ENCODE peak calls at places on chromosomes 11 and 22, in four cellular contexts. B is A549, U is uterus, H is astrocyte of the spinal cord. S is an unnamed sample.

GRCh38 chr11:5364214-5364613 is 12.9 kb downstream of the OR51B6 start:
- DNase-seq in B (no peak), U (no peak), H (peak), S (peak)

GRCh38 chr11:70270104-70270876 is at the start of gene PPFIA1:
- DNase-seq in B (peak), U (peak), H (peak), S (peak)

GRCh38 chr11:114281388-114281956 is 14.7 kb upstream of the NNMT start:
- DNase-seq in B (no peak), U (no peak), H (no peak), S (no peak)

GRCh38 chr11:68373810-68374501 is 61.6 kb downstream of the LRP5 start:
- DNase-seq in B (no peak), U (no peak), H (peak), S (peak)

GRCh38 chr11:80362578-80362977 is 921.7 kb upstream of the TENM4 start:
- DNase-seq in B (no peak), U (no peak), H (no peak), S (peak)

GRCh38 chr11:88320149-88320559 is 17.4 kb downstream of the CTSC start:
- DNase-seq in B (no peak), U (no peak), H (peak), S (peak)

GRCh38 chr22:40560551-40560950 is 76.0 kb downstream of the MRTFA start:
- DNase-seq in B (no peak), U (no peak), H (peak), S (peak)

GRCh38 chr11:196786-197731 is 4.2 kb downstream of the SCGB1C1 start:
- DNase-seq in B (no peak), U (no peak), H (no peak), S (no peak)

GRCh38 chr22:46042786-46043185 is 65.8 kb upstream of the WNT7B start:
- DNase-seq in B (no peak), U (peak), H (no peak), S (no peak)

DNA sequence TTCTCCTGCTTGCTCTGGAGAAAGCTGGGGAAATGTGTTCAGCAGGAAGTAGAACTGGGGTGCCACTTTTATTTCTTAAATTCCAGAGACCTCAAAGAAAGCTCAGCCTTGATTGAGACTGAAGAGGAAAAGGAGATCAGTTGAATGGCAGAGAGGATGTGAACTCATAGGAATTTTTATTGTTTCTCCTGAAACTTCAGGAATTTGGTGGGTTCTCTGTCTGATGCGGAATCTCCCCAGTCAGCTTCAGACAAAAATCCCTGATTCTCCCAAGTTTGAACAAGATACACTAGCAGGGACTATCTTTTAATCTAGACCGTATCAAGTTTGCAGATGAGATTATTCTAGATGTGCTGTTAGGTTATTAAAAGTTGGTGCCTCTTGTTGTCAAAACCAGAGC is 23.0 kb downstream of the EHF start:
- DNase-seq in B (no peak), U (no peak), H (no peak), S (no peak)
- H3K4me3 ChIP-seq in B (no peak), U (no peak), H (no peak), S (no peak)

GRCh38 chr22:31036671-31037550 is 44.2 kb upstream of the SMTN start:
- DNase-seq in B (no peak), U (peak), H (no peak), S (no peak)
- TF ChIP-seq CTCF in B (peak), U (no peak), H (no peak), S (no peak)

GRCh38 chr11:89487016-89487415 is 4.2 kb downstream of the NOX4 start:
- DNase-seq in B (no peak), U (no peak), H (peak), S (peak)

GRCh38 chr11:89489930-89490329 is 1.2 kb downstream of the NOX4 start:
- DNase-seq in B (no peak), U (no peak), H (peak), S (no peak)

GRCh38 chr11:89495951-89496350 is 4.8 kb upstream of the NOX4 start:
- DNase-seq in B (no peak), U (peak), H (peak), S (peak)

GRCh38 chr11:89491141-89491690 is at the start of gene NOX4:
- DNase-seq in B (no peak), U (peak), H (peak), S (peak)
- H3K4me3 ChIP-seq in B (no peak), U (peak), H (peak), S (peak)

DNA sequence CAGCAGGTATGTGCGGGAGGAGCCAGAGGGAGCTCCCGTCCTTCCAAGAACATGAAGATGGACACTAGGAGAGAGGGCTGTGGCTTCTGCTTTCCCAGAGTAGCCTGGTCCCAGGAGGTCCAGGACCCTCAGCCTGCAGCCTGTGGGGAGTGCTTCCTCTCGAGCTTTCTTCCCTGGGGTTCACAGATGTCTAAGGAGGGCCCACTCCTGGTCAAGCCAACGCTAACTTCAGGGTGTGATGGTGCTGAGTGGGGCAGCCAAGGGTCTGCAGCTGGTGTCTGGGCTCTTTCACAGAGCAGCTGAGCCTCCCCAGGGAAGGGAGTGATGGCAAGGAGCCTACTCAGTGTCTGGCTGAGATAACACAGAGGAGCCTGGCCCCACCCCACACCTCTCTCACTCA is 3.3 kb downstream of the POU2F3 start:
- DNase-seq in B (no peak), U (no peak), H (no peak), S (no peak)
- TF ChIP-seq CTCF in B (no peak), U (no peak), H (no peak), S (no peak)

DNA sequence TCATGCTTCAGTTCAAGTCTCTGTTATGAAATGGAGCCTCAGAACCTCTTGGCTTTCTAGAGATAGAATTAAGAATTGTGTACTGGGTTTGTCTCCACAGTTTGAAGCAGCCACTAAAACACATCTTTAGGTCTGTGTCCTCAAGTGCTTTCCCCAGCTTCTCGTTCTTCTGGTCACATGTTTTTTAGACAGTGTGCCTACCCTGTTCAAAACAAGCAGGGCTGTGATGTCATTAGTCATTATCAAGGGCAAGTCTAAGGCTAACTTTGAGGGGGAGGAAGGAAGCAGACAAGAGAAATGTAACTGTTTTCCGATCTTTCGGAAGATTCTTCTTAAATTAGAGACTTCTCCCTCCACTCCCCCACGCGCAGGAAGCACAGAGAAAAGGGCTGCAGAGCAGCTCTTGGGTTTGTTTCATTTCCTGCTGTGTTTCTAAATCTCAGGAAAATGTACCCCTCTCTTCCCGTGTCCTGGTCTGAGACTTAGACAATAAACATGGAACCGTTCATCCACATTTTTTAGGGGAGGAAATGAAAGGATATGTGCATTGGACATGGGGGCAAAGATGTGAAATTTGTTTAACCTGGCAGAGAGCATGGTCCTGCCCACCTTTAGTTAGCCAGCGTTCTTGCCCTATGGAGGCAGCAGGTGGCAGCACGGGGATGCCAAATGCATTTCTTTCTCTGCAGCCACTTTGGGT is 3.1 kb downstream of the AKIP1 start:
- DNase-seq in B (peak), U (peak), H (peak), S (peak)
- H3K4me3 ChIP-seq in B (no peak), U (no peak), H (peak), S (peak)

GRCh38 chr22:21593406-21594232 is 26.1 kb downstream of the UBE2L3 start:
- DNase-seq in B (peak), U (no peak), H (no peak), S (no peak)
- TF ChIP-seq CTCF in B (peak), U (no peak), H (peak), S (peak)

GRCh38 chr11:84437129-84438123 is 1151.3 kb upstream of the CCDC90B start:
- DNase-seq in B (no peak), U (no peak), H (no peak), S (no peak)
- H3K4me3 ChIP-seq in B (no peak), U (no peak), H (peak), S (no peak)

DNA sequence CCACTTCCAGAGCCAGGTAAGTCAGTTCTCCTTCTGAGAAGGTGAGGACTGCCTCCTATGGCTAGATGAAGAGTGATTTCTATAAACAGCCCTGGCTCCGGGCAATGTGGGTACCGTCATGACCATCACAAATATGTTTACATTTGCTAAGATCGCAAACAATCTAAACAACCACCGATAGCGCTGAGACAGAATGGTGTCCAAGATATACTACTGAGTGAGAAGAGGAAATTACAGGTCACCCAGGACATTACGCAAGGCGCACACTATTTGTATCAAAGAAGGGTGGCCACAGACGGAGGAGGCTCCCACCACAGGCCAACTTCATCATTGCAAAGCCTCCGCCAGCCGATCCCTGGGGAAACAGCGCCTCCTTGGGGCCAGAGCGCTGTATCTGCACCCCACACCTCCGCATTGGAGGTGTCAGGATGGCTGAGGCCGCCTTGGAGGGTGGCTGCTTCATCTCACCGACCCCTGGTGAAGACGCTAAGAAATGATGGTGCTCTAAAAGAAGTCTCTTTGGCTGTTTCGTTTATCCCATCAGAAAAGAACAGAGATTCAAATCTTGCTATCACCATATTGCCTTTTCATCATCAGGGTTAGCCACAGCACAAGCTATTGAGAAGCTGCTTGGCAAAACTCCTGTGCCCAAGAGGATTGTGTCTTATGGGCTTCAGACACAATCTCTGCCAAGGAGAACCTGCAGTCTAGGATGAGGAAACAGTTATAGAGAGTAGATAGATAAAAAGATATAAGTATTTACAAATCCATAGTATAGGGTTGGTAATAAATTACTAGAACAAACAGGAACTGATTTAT is 12.3 kb upstream of the ASRGL1 start:
- DNase-seq in B (peak), U (no peak), H (peak), S (peak)
- TF ChIP-seq CTCF in B (no peak), U (no peak), H (peak), S (peak)

GRCh38 chr11:57458060-57458409 is 2.3 kb upstream of the RTN4RL2 start:
- DNase-seq in B (no peak), U (no peak), H (no peak), S (no peak)
- H3K4me3 ChIP-seq in B (peak), U (peak), H (no peak), S (no peak)

DNA sequence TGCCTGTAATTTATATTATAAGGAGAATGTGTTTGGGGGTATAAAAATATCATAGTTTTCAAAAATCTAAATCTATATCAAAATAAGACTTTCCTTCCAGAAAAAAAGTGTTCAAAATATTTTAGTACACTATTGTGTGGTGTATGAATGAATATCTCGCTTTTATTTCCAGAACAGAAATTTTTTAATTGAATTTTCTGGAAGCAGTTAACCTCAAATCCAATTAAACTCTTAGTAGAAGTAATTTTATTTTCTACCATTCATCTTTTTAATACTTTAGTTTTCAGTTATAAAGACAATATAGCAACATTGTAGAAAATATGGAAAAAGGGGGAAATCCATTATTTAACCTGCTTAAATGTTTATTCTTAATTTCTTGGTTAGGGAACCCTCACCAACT is 58.7 kb downstream of the ACER3 start:
- DNase-seq in B (no peak), U (no peak), H (no peak), S (no peak)
- TF ChIP-seq CTCF in B (no peak), U (no peak), H (no peak), S (no peak)

S was measured in choroid plexus epithelial cell.